ENCODE peak calls at places on chromosomes 1 and 21, in eight cellular contexts. R, G, Q, J, K, Y, L and H are unnamed samples.

GRCh38 chr1:13549021-13549420 is 34.6 kb upstream of the PDPN start:
- DNase-seq in R (no peak), G (no peak), Q (no peak), J (no peak), K (no peak), Y (no peak), L (no peak), H (no peak)

GRCh38 chr21:38957575-38958340 is 152.0 kb downstream of the ETS2 start:
- DNase-seq in R (no peak), G (no peak), Q (no peak), J (no peak), K (no peak), Y (no peak), L (no peak), H (no peak)

GRCh38 chr1:3993606-3994375 is 93.7 kb upstream of the C1orf174 start:
- DNase-seq in R (no peak), G (no peak), Q (no peak), J (no peak), K (no peak), Y (no peak), L (no peak), H (no peak)

GRCh38 chr1:241706257-241706656 is 54.2 kb downstream of the WDR64 start:
- DNase-seq in R (no peak), G (no peak), Q (no peak), J (peak), K (no peak), Y (no peak), L (no peak), H (peak)

GRCh38 chr21:32595431-32595830 is 10.1 kb upstream of the TCP10L start:
- DNase-seq in R (no peak), G (no peak), Q (no peak), J (no peak), K (no peak), Y (no peak), L (no peak), H (no peak)

GRCh38 chr1:229438021-229438420 is 4.1 kb upstream of the ACTA1 start:
- DNase-seq in R (no peak), G (no peak), Q (no peak), J (no peak), K (no peak), Y (no peak), L (no peak), H (no peak)

GRCh38 chr1:98963359-98963758 is 41.3 kb downstream of the PLPPR5 start:
- DNase-seq in R (no peak), G (no peak), Q (no peak), J (peak), K (no peak), Y (peak), L (no peak), H (peak)

GRCh38 chr1:17839641-17840196 is 84.6 kb downstream of the ACTL8 start:
- DNase-seq in R (no peak), G (no peak), Q (no peak), J (no peak), K (no peak), Y (no peak), L (no peak), H (no peak)

GRCh38 chr21:43020771-43021170 is 46.4 kb downstream of the PKNOX1 start:
- DNase-seq in R (no peak), G (no peak), Q (no peak), J (no peak), K (no peak), Y (no peak), L (no peak), H (no peak)

GRCh38 chr1:228647523-228648444 is 87.5 kb upstream of the RHOU start:
- DNase-seq in R (peak), G (peak), Q (peak), J (peak), K (peak), Y (no peak), L (no peak), H (peak)

GRCh38 chr1:70171512-70171911 is 33.9 kb downstream of the LRRC40 start:
- DNase-seq in R (no peak), G (no peak), Q (no peak), J (no peak), K (no peak), Y (no peak), L (no peak), H (no peak)

GRCh38 chr1:112298558-112298957 is 97.5 kb upstream of the CTTNBP2NL start:
- DNase-seq in R (no peak), G (peak), Q (peak), J (peak), K (peak), Y (peak), L (no peak), H (peak)

GRCh38 chr21:42505090-42505726 is 8.4 kb upstream of the SLC37A1 start:
- DNase-seq in R (no peak), G (no peak), Q (peak), J (no peak), K (peak), Y (no peak), L (no peak), H (no peak)

GRCh38 chr1:184536246-184536985 is 149.6 kb downstream of the C1orf21 start:
- DNase-seq in R (no peak), G (no peak), Q (no peak), J (no peak), K (no peak), Y (no peak), L (no peak), H (no peak)

GRCh38 chr1:223429313-223429731 is 36.1 kb downstream of the CCDC185 start:
- DNase-seq in R (no peak), G (no peak), Q (no peak), J (peak), K (no peak), Y (no peak), L (no peak), H (peak)

GRCh38 chr1:7988576-7988975 is 27.1 kb downstream of the PARK7 start:
- DNase-seq in R (no peak), G (no peak), Q (no peak), J (no peak), K (no peak), Y (no peak), L (no peak), H (no peak)

GRCh38 chr1:220680085-220680687 is 10.0 kb upstream of the C1orf115 start:
- DNase-seq in R (no peak), G (no peak), Q (peak), J (peak), K (peak), Y (no peak), L (no peak), H (peak)

GRCh38 chr1:243974451-243975292 is 76.4 kb upstream of the ZBTB18 start:
- DNase-seq in R (no peak), G (no peak), Q (no peak), J (peak), K (peak), Y (no peak), L (no peak), H (peak)

GRCh38 chr1:37498872-37499617 is 15.5 kb downstream of the MEAF6 start:
- DNase-seq in R (no peak), G (no peak), Q (no peak), J (peak), K (no peak), Y (no peak), L (no peak), H (peak)

GRCh38 chr1:236156512-236157208 is 14.3 kb downstream of the GPR137B start:
- DNase-seq in R (no peak), G (peak), Q (no peak), J (no peak), K (peak), Y (no peak), L (peak), H (no peak)

GRCh38 chr1:11521605-11522399 is 42.8 kb downstream of the DISP3 start:
- DNase-seq in R (no peak), G (no peak), Q (no peak), J (no peak), K (no peak), Y (no peak), L (no peak), H (no peak)

GRCh38 chr1:177511036-177511435 is 340.3 kb downstream of the BRINP2 start:
- DNase-seq in R (no peak), G (no peak), Q (no peak), J (peak), K (no peak), Y (no peak), L (no peak), H (no peak)

GRCh38 chr1:163528710-163529348 is 207.1 kb downstream of the NUF2 start:
- DNase-seq in R (no peak), G (no peak), Q (peak), J (peak), K (peak), Y (no peak), L (no peak), H (peak)

GRCh38 chr1:108505766-108506075 is 54.2 kb upstream of the EEIG2 start:
- DNase-seq in R (no peak), G (no peak), Q (peak), J (no peak), K (peak), Y (no peak), L (no peak), H (no peak)

GRCh38 chr1:36400825-36401601 is 3.3 kb upstream of the LSM10 start:
- DNase-seq in R (no peak), G (peak), Q (peak), J (no peak), K (peak), Y (no peak), L (no peak), H (no peak)

GRCh38 chr1:151619489-151620093 is 7.7 kb downstream of the SNX27 start:
- DNase-seq in R (no peak), G (no peak), Q (no peak), J (peak), K (peak), Y (no peak), L (no peak), H (peak)

GRCh38 chr21:28240586-28240985 is 752.1 kb downstream of the LTN1 start:
- DNase-seq in R (no peak), G (no peak), Q (no peak), J (no peak), K (no peak), Y (no peak), L (no peak), H (no peak)

GRCh38 chr1:15180189-15180588 is 26.6 kb downstream of the TMEM51 start:
- DNase-seq in R (no peak), G (no peak), Q (no peak), J (no peak), K (no peak), Y (no peak), L (no peak), H (peak)

GRCh38 chr1:62784509-62785365 is 805 bp downstream of the ATG4C start:
- DNase-seq in R (no peak), G (no peak), Q (peak), J (peak), K (peak), Y (no peak), L (no peak), H (no peak)